ENCODE peak calls at places on chromosomes 7 and 10, in six cellular contexts. E is esophagus squamous epithelium; S is smooth muscle cell of the brain vasculature; W is Jurkat, Clone E6-1; D is AG04449; V is heart right ventricle. U is an unnamed sample.

GRCh38 chr10:112958275-112958995 is 8.4 kb downstream of the TCF7L2 start:
- DNase-seq in E (no peak), S (peak), W (no peak), D (peak), V (no peak), U (no peak)

GRCh38 chr7:40833541-40834234 is 698.9 kb downstream of the SUGCT start:
- DNase-seq in E (no peak), S (no peak), W (no peak), D (no peak), V (no peak), U (no peak)

GRCh38 chr10:1100691-1101368 is 44.6 kb downstream of the WDR37 start:
- DNase-seq in E (no peak), S (no peak), W (no peak), D (no peak), V (no peak), U (no peak)

GRCh38 chr7:82605247-82605864 is 161.8 kb upstream of the CACNA2D1 start:
- DNase-seq in E (no peak), S (no peak), W (peak), D (no peak), V (peak), U (no peak)

GRCh38 chr10:130766716-130767115 is 544.8 kb downstream of the TCERG1L start:
- DNase-seq in E (no peak), S (no peak), W (no peak), D (no peak), V (no peak), U (no peak)

GRCh38 chr7:116490351-116490750 is 9.2 kb upstream of the CAV2 start:
- DNase-seq in E (no peak), S (no peak), W (no peak), D (no peak), V (no peak), U (no peak)

GRCh38 chr7:132084776-132085388 is 491.4 kb downstream of the PLXNA4 start:
- DNase-seq in E (no peak), S (no peak), W (peak), D (no peak), V (no peak), U (no peak)

GRCh38 chr10:45376364-45376801 is 2.4 kb downstream of the ALOX5 start:
- DNase-seq in E (no peak), S (no peak), W (no peak), D (no peak), V (no peak), U (no peak)

GRCh38 chr10:124992462-124993344 is 50.8 kb downstream of the ZRANB1 start:
- DNase-seq in E (no peak), S (peak), W (peak), D (no peak), V (peak), U (no peak)

GRCh38 chr7:149422914-149423285 is 38.0 kb downstream of the ZNF777 start:
- DNase-seq in E (no peak), S (no peak), W (no peak), D (no peak), V (no peak), U (no peak)

GRCh38 chr10:44946201-44946600 is 13.4 kb upstream of the RASSF4 start:
- DNase-seq in E (no peak), S (no peak), W (no peak), D (no peak), V (no peak), U (no peak)

GRCh38 chr7:6160191-6160623 is 112.2 kb downstream of the CYTH3 start:
- DNase-seq in E (no peak), S (peak), W (no peak), D (peak), V (peak), U (no peak)

GRCh38 chr7:107446531-107446930 is 23.3 kb upstream of the GPR22 start:
- DNase-seq in E (no peak), S (no peak), W (no peak), D (no peak), V (no peak), U (no peak)

GRCh38 chr10:18795549-18795948 is 136.3 kb downstream of the ARL5B start:
- DNase-seq in E (no peak), S (no peak), W (no peak), D (no peak), V (no peak), U (no peak)

GRCh38 chr7:4091767-4092166 is 590.3 kb upstream of the FOXK1 start:
- DNase-seq in E (no peak), S (no peak), W (no peak), D (no peak), V (no peak), U (no peak)

GRCh38 chr7:80708007-80708594 is 69.7 kb downstream of the CD36 start:
- DNase-seq in E (no peak), S (no peak), W (no peak), D (no peak), V (no peak), U (no peak)

GRCh38 chr10:15725603-15726002 is 5.9 kb upstream of the ITGA8 start:
- DNase-seq in E (no peak), S (no peak), W (peak), D (no peak), V (no peak), U (no peak)

GRCh38 chr7:6423942-6424701 is 23.6 kb downstream of the DAGLB start:
- DNase-seq in E (no peak), S (no peak), W (no peak), D (no peak), V (peak), U (no peak)

GRCh38 chr7:90629306-90629918 is 33.3 kb downstream of the CDK14 start:
- DNase-seq in E (no peak), S (peak), W (peak), D (no peak), V (peak), U (no peak)

GRCh38 chr10:101646369-101646768 is 48.6 kb downstream of the FBXW4 start:
- DNase-seq in E (no peak), S (no peak), W (no peak), D (no peak), V (peak), U (no peak)

GRCh38 chr10:29688230-29688634 is 53.5 kb upstream of the SVIL start:
- DNase-seq in E (no peak), S (peak), W (no peak), D (no peak), V (no peak), U (no peak)

GRCh38 chr10:71235808-71236207 is 23.4 kb downstream of the UNC5B start:
- DNase-seq in E (no peak), S (no peak), W (no peak), D (no peak), V (no peak), U (no peak)

GRCh38 chr7:128783143-128783799 is 7.7 kb upstream of the OPN1SW start:
- DNase-seq in E (no peak), S (peak), W (peak), D (peak), V (peak), U (no peak)

GRCh38 chr7:42247301-42247700 is 10.3 kb upstream of the GLI3 start:
- DNase-seq in E (no peak), S (no peak), W (no peak), D (no peak), V (no peak), U (no peak)

GRCh38 chr7:121328508-121329459 is at the start of gene WNT16:
- DNase-seq in E (no peak), S (no peak), W (no peak), D (no peak), V (no peak), U (no peak)

GRCh38 chr7:135978624-135979023 is 1.5 kb upstream of the MTPN start:
- DNase-seq in E (no peak), S (no peak), W (no peak), D (no peak), V (no peak), U (no peak)

GRCh38 chr7:13821152-13821787 is 168.2 kb downstream of the ETV1 start:
- DNase-seq in E (no peak), S (no peak), W (no peak), D (no peak), V (no peak), U (no peak)

GRCh38 chr7:16432425-16432731 is 11.0 kb upstream of the CRPPA start:
- DNase-seq in E (no peak), S (no peak), W (no peak), D (no peak), V (no peak), U (no peak)

GRCh38 chr10:69172241-69172998 is 7.6 kb upstream of the SUPV3L1 start:
- DNase-seq in E (no peak), S (no peak), W (no peak), D (peak), V (no peak), U (no peak)

GRCh38 chr10:114276066-114276465 is 37.0 kb downstream of the VWA2 start:
- DNase-seq in E (no peak), S (no peak), W (no peak), D (no peak), V (no peak), U (no peak)

GRCh38 chr7:134750083-134751062 is 29.1 kb upstream of the CALD1 start:
- DNase-seq in E (no peak), S (no peak), W (peak), D (no peak), V (peak), U (no peak)

GRCh38 chr7:36469236-36469635 is 79.6 kb downstream of the ANLN start:
- DNase-seq in E (no peak), S (no peak), W (no peak), D (no peak), V (no peak), U (no peak)

GRCh38 chr10:93915603-93916002 is 21.8 kb downstream of the SLC35G1 start:
- DNase-seq in E (no peak), S (no peak), W (no peak), D (no peak), V (no peak), U (no peak)

GRCh38 chr7:158767707-158768106 is 61.6 kb downstream of the ESYT2 start:
- DNase-seq in E (no peak), S (no peak), W (no peak), D (no peak), V (no peak), U (no peak)